ENCODE peak calls at places on chromosomes 13 and 19, in six cellular contexts. P is HS-5, Z is choroid plexus epithelial cell, T is T-helper 17 cell, W is GF-D8, C is NCI-H2081. H is an unnamed sample.

GRCh38 chr13:33058816-33059215 is 42.6 kb downstream of the KL start:
- DNase-seq in P (no peak), Z (no peak), T (no peak), W (no peak), C (no peak), H (no peak)

GRCh38 chr19:48633148-48634035 is 3.8 kb downstream of the DBP start:
- DNase-seq in P (no peak), Z (no peak), T (no peak), W (no peak), C (no peak), H (no peak)

GRCh38 chr13:54226866-54227265 is 1198.3 kb downstream of the OLFM4 start:
- DNase-seq in P (no peak), Z (no peak), T (no peak), W (no peak), C (no peak), H (no peak)

GRCh38 chr13:90049989-90050671 is 1297.4 kb upstream of the MIR17HG start:
- DNase-seq in P (no peak), Z (peak), T (no peak), W (no peak), C (no peak), H (no peak)

GRCh38 chr19:44570984-44571684 is 41.7 kb upstream of the CEACAM20 start:
- DNase-seq in P (peak), Z (peak), T (no peak), W (peak), C (peak), H (peak)

GRCh38 chr13:73521970-73522549 is 463.3 kb downstream of the KLF5 start:
- DNase-seq in P (no peak), Z (no peak), T (no peak), W (no peak), C (no peak), H (peak)

GRCh38 chr13:36848228-36848982 is 29.4 kb downstream of the RFXAP start:
- DNase-seq in P (no peak), Z (peak), T (no peak), W (no peak), C (peak), H (peak)

GRCh38 chr13:40390290-40391008 is 276.0 kb downstream of the FOXO1 start:
- DNase-seq in P (no peak), Z (no peak), T (no peak), W (no peak), C (peak), H (no peak)

GRCh38 chr13:91693466-91693865 is 295.0 kb downstream of the GPC5 start:
- DNase-seq in P (no peak), Z (no peak), T (no peak), W (no peak), C (no peak), H (no peak)

GRCh38 chr13:70893832-70894231 is 785.6 kb upstream of the KLHL1 start:
- DNase-seq in P (no peak), Z (peak), T (no peak), W (peak), C (no peak), H (peak)

GRCh38 chr19:30060872-30061556 is 119.0 kb downstream of the URI1 start:
- DNase-seq in P (no peak), Z (no peak), T (no peak), W (no peak), C (no peak), H (no peak)

GRCh38 chr13:98352226-98352625 is 175.2 kb upstream of the RNF113B start:
- DNase-seq in P (no peak), Z (no peak), T (no peak), W (no peak), C (no peak), H (no peak)

GRCh38 chr13:30587231-30587630 is 30.5 kb upstream of the USPL1 start:
- DNase-seq in P (no peak), Z (no peak), T (no peak), W (no peak), C (no peak), H (no peak)

GRCh38 chr13:97559030-97559429 is 125.1 kb downstream of the RAP2A start:
- DNase-seq in P (no peak), Z (no peak), T (no peak), W (no peak), C (no peak), H (no peak)

GRCh38 chr13:100514788-100515409 is 73.7 kb downstream of the GGACT start:
- DNase-seq in P (no peak), Z (peak), T (peak), W (peak), C (peak), H (peak)

GRCh38 chr13:81487151-81487550 is 1146.2 kb upstream of the SPRY2 start:
- DNase-seq in P (no peak), Z (peak), T (no peak), W (no peak), C (peak), H (peak)

GRCh38 chr13:40433577-40433976 is 232.9 kb downstream of the FOXO1 start:
- DNase-seq in P (no peak), Z (no peak), T (no peak), W (no peak), C (no peak), H (no peak)

GRCh38 chr19:55460670-55461258 is 678 bp downstream of the ISOC2 start:
- DNase-seq in P (no peak), Z (peak), T (no peak), W (peak), C (peak), H (peak)

GRCh38 chr13:94987869-94988268 is 275.5 kb upstream of the SOX21 start:
- DNase-seq in P (no peak), Z (no peak), T (no peak), W (no peak), C (no peak), H (peak)

GRCh38 chr13:42215578-42216421 is 56.2 kb upstream of the AKAP11 start:
- DNase-seq in P (no peak), Z (peak), T (no peak), W (peak), C (no peak), H (peak)

GRCh38 chr13:21632196-21632595 is 28.2 kb upstream of the MICU2 start:
- DNase-seq in P (no peak), Z (no peak), T (no peak), W (no peak), C (no peak), H (no peak)

GRCh38 chr13:107867701-107868661 is 347.4 kb downstream of the LIG4 start:
- DNase-seq in P (no peak), Z (peak), T (no peak), W (no peak), C (peak), H (peak)

GRCh38 chr13:101917475-101917810 is 465.0 kb downstream of the ITGBL1 start:
- DNase-seq in P (no peak), Z (no peak), T (no peak), W (no peak), C (peak), H (no peak)

GRCh38 chr13:97205971-97206370 is 16.2 kb upstream of the MBNL2 start:
- DNase-seq in P (peak), Z (peak), T (no peak), W (no peak), C (no peak), H (peak)

GRCh38 chr19:56671613-56671994 is at the start of gene ZNF835:
- DNase-seq in P (no peak), Z (peak), T (peak), W (peak), C (no peak), H (no peak)

GRCh38 chr13:30898721-30899188 is 7.3 kb upstream of the MEDAG start:
- DNase-seq in P (no peak), Z (peak), T (no peak), W (no peak), C (no peak), H (peak)

GRCh38 chr13:68056816-68057710 is 826.9 kb upstream of the PCDH9 start:
- DNase-seq in P (peak), Z (peak), T (no peak), W (no peak), C (no peak), H (peak)

GRCh38 chr13:48626726-48627451 is 26.8 kb upstream of the CYSLTR2 start:
- DNase-seq in P (no peak), Z (peak), T (no peak), W (no peak), C (no peak), H (peak)

GRCh38 chr13:35255241-35255640 is 221.2 kb downstream of the MAB21L1 start:
- DNase-seq in P (no peak), Z (no peak), T (no peak), W (no peak), C (no peak), H (no peak)

GRCh38 chr13:29487466-29488454 is 107.7 kb downstream of the SLC7A1 start:
- DNase-seq in P (no peak), Z (no peak), T (no peak), W (no peak), C (no peak), H (no peak)

GRCh38 chr13:50529154-50529882 is 314.2 kb downstream of the DLEU7 start:
- DNase-seq in P (no peak), Z (peak), T (no peak), W (no peak), C (peak), H (peak)

GRCh38 chr19:36212895-36213294 is 1.6 kb downstream of the ZNF565 start:
- DNase-seq in P (no peak), Z (no peak), T (no peak), W (no peak), C (no peak), H (no peak)

GRCh38 chr19:18869231-18869575 is 26.8 kb downstream of the CERS1 start:
- DNase-seq in P (no peak), Z (no peak), T (no peak), W (no peak), C (no peak), H (no peak)

GRCh38 chr19:29785955-29786589 is 25.7 kb upstream of the CCNE1 start:
- DNase-seq in P (no peak), Z (no peak), T (no peak), W (no peak), C (no peak), H (no peak)

GRCh38 chr13:86846501-86846900 is 824.7 kb upstream of the SLITRK5 start:
- DNase-seq in P (no peak), Z (peak), T (no peak), W (no peak), C (no peak), H (peak)

GRCh38 chr19:8487137-8487851 is 15.1 kb downstream of the PRAM1 start:
- DNase-seq in P (no peak), Z (no peak), T (peak), W (peak), C (no peak), H (peak)

H was measured in amniotic epithelial cell.